ENCODE peak calls at places on chromosome 2, in nine cellular contexts. J, E, S, C, M, O, U, D and P are unnamed samples.
A peak's percentile ranks its signal among the peaks of the same experiment; 100 is the strongest.

GRCh38 chr2:235030936-235031335 is 79.1 kb downstream of the SH3BP4 start:
- DNase-seq in E (no peak), D (no peak), M (no peak), J (no peak), C (no peak), S (no peak), U (no peak), O (no peak), P (no peak)

GRCh38 chr2:242052421-242052820 is 182.9 kb downstream of the RTP5 start:
- DNase-seq in M (no peak), E (no peak), S (no peak), C (no peak), J (no peak), O (no peak), U (no peak), D (no peak), P (no peak)

GRCh38 chr2:113850687-113851086 is 39.2 kb upstream of the ACTR3 start:
- DNase-seq in M (no peak), J (no peak), U (no peak), E (no peak), S (no peak), C (no peak), O (no peak), D (no peak), P (no peak)

GRCh38 chr2:96144481-96145027 is 686 bp downstream of the DUSP2 start:
- DNase-seq in E (no peak), D (no peak), U (no peak), M (peak; percentile 29), C (peak; percentile 36), J (peak; percentile 74), S (no peak), O (no peak), P (no peak)

GRCh38 chr2:101697794-101698418 is 399 bp downstream of the MAP4K4 start:
- DNase-seq in C (no peak), O (no peak), U (no peak), S (no peak), J (no peak), M (no peak), E (no peak), D (no peak), P (no peak)

GRCh38 chr2:45879936-45880335 is 228.5 kb downstream of the PRKCE start:
- DNase-seq in E (no peak), J (no peak), U (no peak), M (no peak), O (no peak), D (no peak), C (no peak), S (no peak), P (no peak)

GRCh38 chr2:233459426-233459825 is 105.1 kb downstream of the DGKD start:
- DNase-seq in S (no peak), C (no peak), O (no peak), M (no peak), U (no peak), E (no peak), J (no peak), D (no peak), P (no peak)

GRCh38 chr2:62321890-62322289 is 126.0 kb downstream of the B3GNT2 start:
- DNase-seq in D (no peak), S (no peak), M (no peak), O (no peak), J (no peak), E (no peak), C (no peak), U (no peak), P (no peak)

GRCh38 chr2:44942304-44943030 is 965 bp downstream of the SIX3 start:
- DNase-seq in S (no peak), J (no peak), D (no peak), O (no peak), C (no peak), U (no peak), M (peak; percentile 34), E (no peak), P (no peak)

GRCh38 chr2:25252291-25253152 is 84.1 kb upstream of the POMC start:
- DNase-seq in E (peak; percentile 88), M (peak; percentile 93), J (peak; percentile 84), O (peak; percentile 18), U (peak; percentile 33), S (peak; percentile 19), C (peak; percentile 41), D (no peak), P (peak; percentile 28)

GRCh38 chr2:4139711-4140110 is 436.3 kb downstream of the DCDC2C start:
- DNase-seq in U (no peak), E (no peak), C (no peak), O (peak; percentile 2), J (no peak), M (no peak), S (no peak), D (peak; percentile 67), P (no peak)

GRCh38 chr2:19140463-19141208 is 217.8 kb downstream of the OSR1 start:
- DNase-seq in U (peak; percentile 93), M (no peak), O (peak; percentile 97), S (no peak), D (peak; percentile 88), C (no peak), J (no peak), E (no peak), P (peak; percentile 70)

GRCh38 chr2:189578272-189578671 is 2.3 kb downstream of the SLC40A1 start:
- DNase-seq in S (no peak), J (no peak), O (no peak), D (no peak), U (no peak), M (no peak), C (no peak), E (no peak), P (no peak)

GRCh38 chr2:54809814-54810213 is 86.4 kb downstream of the EML6 start:
- DNase-seq in M (no peak), D (no peak), C (no peak), U (peak; percentile 57), O (peak; percentile 44), J (no peak), S (no peak), E (no peak), P (peak; percentile 76)

GRCh38 chr2:5725794-5726463 is 33.7 kb downstream of the SOX11 start:
- DNase-seq in E (no peak), M (no peak), C (no peak), O (peak; percentile 0), U (no peak), J (no peak), D (no peak), S (peak; percentile 6), P (no peak)

GRCh38 chr2:7725132-7725849 is 808.1 kb downstream of the RNF144A start:
- DNase-seq in U (peak; percentile 27), S (no peak), O (peak; percentile 42), M (no peak), J (peak; percentile 53), E (peak; percentile 45), D (no peak), C (no peak), P (peak; percentile 40)